ENCODE peak calls at places on chromosomes 3 and 15, in ten cellular contexts. J, W, O, V, E, L, K, C, P and U are unnamed samples.

GRCh38 chr3:124633527-124633926 is 96.7 kb upstream of the UMPS start:
- DNase-seq in W (no peak), L (no peak), V (no peak), K (no peak), C (no peak), P (no peak), E (no peak), J (no peak), O (no peak), U (no peak)

GRCh38 chr3:2211568-2211967 is 112.9 kb downstream of the CNTN4 start:
- DNase-seq in P (no peak), O (no peak), K (no peak), W (peak), J (no peak), C (no peak), E (no peak), V (no peak), L (no peak), U (no peak)

GRCh38 chr3:182028081-182028480 is 316.4 kb downstream of the SOX2 start:
- DNase-seq in P (no peak), L (no peak), O (no peak), J (no peak), V (no peak), K (no peak), E (no peak), C (no peak), W (no peak), U (no peak)

GRCh38 chr3:33438284-33438668 is 1.9 kb downstream of the UBP1 start:
- DNase-seq in V (peak), C (no peak), E (no peak), W (peak), P (no peak), O (peak), K (no peak), L (peak), J (no peak), U (no peak)

GRCh38 chr3:186261638-186262037 is 100.4 kb downstream of the DGKG start:
- DNase-seq in K (no peak), J (no peak), P (no peak), V (peak), C (no peak), O (no peak), L (no peak), W (no peak), E (no peak), U (peak)

GRCh38 chr3:42701371-42702065 is 1.1 kb downstream of the HHATL start:
- DNase-seq in W (peak), P (no peak), V (peak), E (no peak), O (no peak), L (peak), J (no peak), C (no peak), K (peak), U (peak)

GRCh38 chr3:99753268-99753975 is 64.2 kb upstream of the CMSS1 start:
- DNase-seq in C (no peak), J (no peak), E (peak), V (peak), O (no peak), W (peak), K (no peak), L (peak), P (peak), U (peak)

GRCh38 chr3:42490243-42490642 is 12.2 kb upstream of the VIPR1 start:
- DNase-seq in L (no peak), C (peak), W (peak), O (peak), E (no peak), K (no peak), J (no peak), P (peak), V (peak), U (no peak)

GRCh38 chr15:70741107-70741511 is 22.2 kb downstream of the UACA start:
- DNase-seq in O (peak), W (peak), L (peak), K (no peak), E (peak), C (no peak), P (no peak), V (peak), J (no peak), U (no peak)

GRCh38 chr3:105811518-105812193 is 57.2 kb downstream of the CBLB start:
- DNase-seq in L (no peak), K (no peak), E (no peak), P (no peak), C (no peak), W (no peak), O (no peak), V (no peak), J (no peak), U (no peak)

GRCh38 chr15:55721554-55722185 is 21.3 kb downstream of the PRTG start:
- DNase-seq in E (no peak), L (no peak), O (no peak), J (no peak), P (no peak), K (no peak), V (no peak), W (no peak), C (no peak), U (no peak)

GRCh38 chr15:65869954-65870871 is 922 bp downstream of the RAB11A start:
- DNase-seq in V (peak), O (no peak), L (peak), E (peak), J (no peak), C (no peak), P (no peak), W (peak), K (no peak), U (peak)

GRCh38 chr15:26070095-26070532 is 207.0 kb upstream of the ATP10A start:
- DNase-seq in J (no peak), O (no peak), E (no peak), K (peak), V (no peak), L (no peak), W (no peak), C (no peak), P (no peak), U (no peak)

GRCh38 chr15:26066896-26067295 is 203.8 kb upstream of the ATP10A start:
- DNase-seq in L (no peak), O (no peak), W (no peak), J (no peak), K (no peak), P (no peak), V (no peak), C (no peak), E (no peak), U (no peak)

GRCh38 chr15:26069204-26069603 is 206.1 kb upstream of the ATP10A start:
- DNase-seq in P (no peak), K (no peak), J (no peak), E (no peak), O (no peak), L (no peak), C (no peak), V (no peak), W (no peak), U (no peak)

GRCh38 chr15:26065723-26066122 is 202.6 kb upstream of the ATP10A start:
- DNase-seq in L (no peak), P (no peak), V (no peak), E (no peak), C (no peak), W (no peak), O (no peak), J (no peak), K (no peak), U (no peak)
- TF ChIP-seq CTCF in L (no peak), P (no peak), V (no peak), E (no peak), C (no peak), W (no peak), O (no peak), J (no peak), K (no peak), U (no peak)

DNA sequence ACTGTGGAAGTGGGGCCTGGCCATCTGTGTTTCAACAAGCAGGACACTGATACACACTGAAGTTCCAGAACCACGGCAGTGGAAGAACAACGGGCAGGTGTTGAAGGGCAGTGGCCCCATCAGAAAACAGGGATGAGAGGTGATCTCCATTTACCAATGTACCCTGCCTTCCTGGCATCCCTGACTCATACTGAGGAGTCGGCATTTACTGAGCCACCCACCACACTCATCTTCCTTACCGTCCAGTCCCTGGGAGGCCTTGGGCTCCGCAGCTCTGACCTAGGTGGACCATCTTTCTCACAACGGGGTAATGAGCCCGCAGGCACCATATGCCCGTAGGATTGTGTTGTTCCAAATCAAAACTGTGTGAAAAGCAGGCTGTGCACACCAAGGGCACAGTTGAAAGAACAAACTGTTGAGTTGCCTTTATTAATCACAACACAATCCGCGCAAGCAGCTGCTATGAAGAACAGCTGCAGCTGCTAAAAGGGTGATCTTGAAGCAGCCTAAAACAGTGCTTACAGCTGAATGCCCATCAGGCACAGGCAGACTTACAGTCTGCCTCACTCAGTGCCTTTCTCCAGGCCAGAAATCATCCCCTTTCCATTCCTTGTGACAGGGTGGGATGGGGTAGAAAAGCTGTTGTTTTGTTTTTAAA is 12.9 kb downstream of the MB21D2 start:
- DNase-seq in L (no peak), W (no peak), E (no peak), C (no peak), V (no peak), J (no peak), P (no peak), K (no peak), O (no peak), U (no peak)
- TF ChIP-seq CTCF in L (no peak), W (no peak), E (no peak), C (no peak), V (no peak), J (no peak), P (no peak), K (no peak), O (no peak), U (no peak)

DNA sequence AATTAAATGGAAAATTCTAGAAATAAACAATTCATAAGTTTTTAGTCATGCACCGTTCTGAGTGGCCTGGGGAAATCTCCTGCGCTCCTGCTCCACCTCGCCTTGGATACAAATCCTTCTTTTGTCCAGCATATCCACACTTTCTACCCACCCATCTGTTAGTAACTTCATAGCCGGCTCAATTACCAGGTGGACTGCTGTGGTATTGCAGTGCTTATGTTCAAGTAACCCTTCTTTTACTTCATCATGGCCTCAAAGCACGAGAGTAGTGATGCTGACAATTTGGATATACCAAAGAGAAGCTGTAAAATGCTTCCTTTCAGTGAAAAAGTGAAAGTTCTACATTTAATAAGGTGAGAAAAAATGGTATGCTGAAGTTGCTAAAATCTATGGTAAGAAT is 142.3 kb upstream of the CHL1 start:
- DNase-seq in E (no peak), K (no peak), P (no peak), O (no peak), C (no peak), V (no peak), J (no peak), L (no peak), W (no peak), U (no peak)
- TF ChIP-seq CTCF in E (no peak), K (no peak), P (no peak), O (no peak), C (no peak), V (no peak), J (no peak), L (no peak), W (peak), U (no peak)

DNA sequence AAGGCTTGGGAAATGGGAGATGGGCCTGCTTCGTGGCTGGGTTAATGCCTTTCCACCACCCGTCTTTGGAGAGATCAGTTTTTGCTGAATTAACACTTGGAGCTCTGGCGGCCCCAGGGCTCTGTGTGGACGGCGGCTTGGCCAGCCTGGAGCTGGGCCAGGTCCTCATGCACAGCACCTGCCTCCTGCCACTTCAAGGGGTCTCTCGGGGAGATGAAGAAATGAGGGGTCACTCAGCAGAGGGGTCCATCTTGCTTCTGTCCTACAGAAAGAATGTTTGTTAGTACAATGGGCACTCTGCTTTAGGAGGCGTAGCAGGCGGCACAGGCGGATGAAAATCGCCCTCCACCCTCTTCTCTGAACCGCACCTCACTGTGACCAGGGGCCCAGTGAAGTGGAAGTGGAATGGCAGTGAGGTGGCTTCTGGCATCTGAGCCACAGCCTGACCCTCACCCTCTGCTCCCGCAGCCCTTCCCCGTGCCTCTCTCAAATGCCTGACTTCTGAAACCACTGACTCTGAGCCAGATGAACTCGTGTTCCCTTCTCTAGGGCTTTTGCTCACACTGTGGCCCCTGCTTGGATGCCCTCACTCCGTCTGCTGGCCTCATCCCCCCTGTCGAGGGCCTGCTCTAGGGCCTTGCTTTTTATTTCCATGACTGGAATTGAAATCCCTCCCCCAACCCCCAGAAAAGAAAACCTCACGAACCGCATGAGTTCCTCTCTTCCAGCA is 42.2 kb downstream of the CHDH start:
- DNase-seq in O (no peak), E (no peak), P (no peak), J (no peak), C (no peak), V (no peak), K (no peak), L (no peak), W (no peak), U (no peak)
- TF ChIP-seq CTCF in O (no peak), E (no peak), P (no peak), J (no peak), C (no peak), V (no peak), K (no peak), L (no peak), W (no peak), U (no peak)